ENCODE peak calls at places on chromosomes 2 and 18, in nine cellular contexts. S is HFFc6, E is NB4, P is heart left ventricle, Z is GM12864, O is GM12865, Q is glutamatergic neuron, C is A673, L is mesothelial cell of epicardium. U is an unnamed sample.

GRCh38 chr2:69943000-69943840 is 18.2 kb downstream of the ASPRV1 start:
- DNase-seq in S (no peak), E (no peak), P (no peak), Z (no peak), O (no peak), Q (no peak), C (no peak), L (no peak), U (no peak)

GRCh38 chr2:183072177-183072576 is 6.4 kb upstream of the DUSP19 start:
- DNase-seq in S (no peak), E (no peak), P (no peak), Z (no peak), O (no peak), Q (no peak), C (no peak), L (no peak), U (no peak)

GRCh38 chr2:19611491-19612332 is 253.3 kb upstream of the OSR1 start:
- DNase-seq in S (peak), E (no peak), P (no peak), Z (no peak), O (no peak), Q (no peak), C (no peak), L (no peak), U (no peak)

GRCh38 chr18:26547302-26548143 is 830 bp downstream of the KCTD1 start:
- DNase-seq in S (peak), E (peak), P (peak), Z (peak), O (peak), Q (peak), C (peak), L (peak), U (peak)

GRCh38 chr2:100978582-100979051 is 23.5 kb upstream of the RPL31 start:
- DNase-seq in S (peak), E (no peak), P (no peak), Z (no peak), O (peak), Q (no peak), C (peak), L (no peak), U (no peak)

GRCh38 chr2:174328309-174329156 is 6.2 kb upstream of the SP9 start:
- DNase-seq in S (no peak), E (no peak), P (peak), Z (no peak), O (no peak), Q (peak), C (no peak), L (no peak), U (no peak)

GRCh38 chr2:51413726-51414125 is 381.8 kb upstream of the NRXN1 start:
- DNase-seq in S (no peak), E (no peak), P (no peak), Z (no peak), O (no peak), Q (no peak), C (no peak), L (no peak), U (no peak)

GRCh38 chr18:29191263-29191662 is 1014.3 kb upstream of the CDH2 start:
- DNase-seq in S (peak), E (peak), P (no peak), Z (no peak), O (no peak), Q (peak), C (peak), L (no peak), U (no peak)

GRCh38 chr2:11203480-11203879 is 48.2 kb downstream of the SLC66A3 start:
- DNase-seq in S (peak), E (peak), P (no peak), Z (no peak), O (peak), Q (no peak), C (peak), L (no peak), U (no peak)

GRCh38 chr2:191343796-191344338 is 98.7 kb downstream of the MYO1B start:
- DNase-seq in S (no peak), E (no peak), P (no peak), Z (no peak), O (no peak), Q (no peak), C (no peak), L (no peak), U (no peak)

GRCh38 chr2:160339291-160339690 is 139.2 kb upstream of the ITGB6 start:
- DNase-seq in S (no peak), E (no peak), P (no peak), Z (no peak), O (no peak), Q (no peak), C (no peak), L (no peak), U (no peak)

GRCh38 chr2:35504419-35504818 is 851.2 kb upstream of the CRIM1 start:
- DNase-seq in S (no peak), E (no peak), P (no peak), Z (no peak), O (no peak), Q (no peak), C (no peak), L (no peak), U (no peak)

GRCh38 chr18:11323359-11323819 is 174.0 kb upstream of the PIEZO2 start:
- DNase-seq in S (peak), E (peak), P (no peak), Z (no peak), O (no peak), Q (no peak), C (peak), L (no peak), U (no peak)

GRCh38 chr18:43751203-43751602 is 473.9 kb upstream of the SYT4 start:
- DNase-seq in S (no peak), E (no peak), P (no peak), Z (no peak), O (no peak), Q (no peak), C (peak), L (no peak), U (no peak)

GRCh38 chr2:157336137-157336721 is 10.6 kb upstream of the ERMN start:
- DNase-seq in S (peak), E (peak), P (no peak), Z (peak), O (peak), Q (peak), C (peak), L (no peak), U (peak)

GRCh38 chr2:149585317-149585885 is 2.2 kb downstream of the MMADHC start:
- DNase-seq in S (no peak), E (no peak), P (no peak), Z (no peak), O (no peak), Q (no peak), C (no peak), L (no peak), U (no peak)

GRCh38 chr2:85915606-85916303 is 27.0 kb upstream of the ST3GAL5 start:
- DNase-seq in S (no peak), E (no peak), P (no peak), Z (no peak), O (no peak), Q (no peak), C (no peak), L (no peak), U (no peak)

GRCh38 chr2:67076265-67076664 is 320.9 kb upstream of the ETAA1 start:
- DNase-seq in S (no peak), E (no peak), P (no peak), Z (no peak), O (no peak), Q (no peak), C (no peak), L (no peak), U (no peak)

GRCh38 chr2:210188755-210189154 is 17.5 kb upstream of the KANSL1L start:
- DNase-seq in S (no peak), E (no peak), P (no peak), Z (no peak), O (no peak), Q (no peak), C (no peak), L (no peak), U (no peak)

GRCh38 chr2:36530178-36530982 is 67.6 kb downstream of the FEZ2 start:
- DNase-seq in S (peak), E (peak), P (no peak), Z (peak), O (peak), Q (no peak), C (peak), L (no peak), U (no peak)

GRCh38 chr2:140658766-140659165 is 1472.0 kb downstream of the LRP1B start:
- DNase-seq in S (no peak), E (no peak), P (no peak), Z (no peak), O (no peak), Q (no peak), C (no peak), L (no peak), U (no peak)

GRCh38 chr2:118272391-118272790 is 184.1 kb downstream of the INSIG2 start:
- DNase-seq in S (no peak), E (no peak), P (no peak), Z (no peak), O (no peak), Q (no peak), C (no peak), L (no peak), U (no peak)

GRCh38 chr2:8794923-8795825 is 42.2 kb downstream of the KIDINS220 start:
- DNase-seq in S (peak), E (no peak), P (no peak), Z (no peak), O (no peak), Q (no peak), C (no peak), L (no peak), U (no peak)

GRCh38 chr2:198283149-198283548 is 478.8 kb downstream of the PLCL1 start:
- DNase-seq in S (no peak), E (no peak), P (no peak), Z (no peak), O (no peak), Q (no peak), C (no peak), L (no peak), U (no peak)

GRCh38 chr18:24817150-24818068 is 357.0 kb downstream of the HRH4 start:
- DNase-seq in S (no peak), E (no peak), P (no peak), Z (no peak), O (no peak), Q (no peak), C (no peak), L (no peak), U (no peak)

GRCh38 chr2:232880764-232881351 is 10.8 kb downstream of the SNORC start:
- DNase-seq in S (no peak), E (no peak), P (no peak), Z (no peak), O (no peak), Q (no peak), C (no peak), L (no peak), U (no peak)

GRCh38 chr2:51424418-51424817 is 392.5 kb upstream of the NRXN1 start:
- DNase-seq in S (no peak), E (peak), P (no peak), Z (no peak), O (no peak), Q (peak), C (peak), L (no peak), U (no peak)

GRCh38 chr2:191228861-191229260 is 16.3 kb upstream of the MYO1B start:
- DNase-seq in S (no peak), E (no peak), P (no peak), Z (no peak), O (no peak), Q (no peak), C (no peak), L (no peak), U (no peak)

GRCh38 chr18:34965511-34965910 is 75.7 kb upstream of the MAPRE2 start:
- DNase-seq in S (no peak), E (no peak), P (no peak), Z (no peak), O (no peak), Q (no peak), C (no peak), L (no peak), U (no peak)

GRCh38 chr2:149991576-149991975 is 404.0 kb upstream of the MMADHC start:
- DNase-seq in S (peak), E (no peak), P (no peak), Z (no peak), O (no peak), Q (no peak), C (no peak), L (no peak), U (no peak)

GRCh38 chr18:60905699-60906098 is 427.5 kb upstream of the CDH20 start:
- DNase-seq in S (no peak), E (no peak), P (no peak), Z (no peak), O (no peak), Q (no peak), C (no peak), L (no peak), U (no peak)

GRCh38 chr2:28956415-28956826 is 24.7 kb upstream of the TOGARAM2 start:
- DNase-seq in S (no peak), E (peak), P (no peak), Z (peak), O (peak), Q (peak), C (peak), L (no peak), U (peak)

GRCh38 chr2:37570773-37571570 is 100.5 kb downstream of the CDC42EP3 start:
- DNase-seq in S (peak), E (no peak), P (no peak), Z (peak), O (peak), Q (no peak), C (no peak), L (no peak), U (no peak)

GRCh38 chr2:132623096-132623839 is 46.7 kb downstream of the LYPD1 start:
- DNase-seq in S (peak), E (peak), P (no peak), Z (no peak), O (no peak), Q (no peak), C (peak), L (no peak), U (no peak)

GRCh38 chr2:107542314-107542740 is 284.4 kb upstream of the RGPD4 start:
- DNase-seq in S (no peak), E (no peak), P (no peak), Z (no peak), O (no peak), Q (peak), C (no peak), L (no peak), U (no peak)

GRCh38 chr2:217085543-217085942 is 225.7 kb upstream of the TNP1 start:
- DNase-seq in S (peak), E (peak), P (no peak), Z (no peak), O (no peak), Q (no peak), C (no peak), L (no peak), U (no peak)
- TF ChIP-seq CTCF in S (no peak), E (no peak), P (no peak), Z (no peak), O (no peak), Q (no peak), C (no peak), L (no peak), U (no peak)

GRCh38 chr18:623760-624620 is 27.2 kb downstream of the CLUL1 start:
- DNase-seq in S (peak), E (peak), P (peak), Z (peak), O (peak), Q (peak), C (peak), L (peak), U (peak)
- TF ChIP-seq CTCF in S (peak), E (peak), P (peak), Z (peak), O (peak), Q (peak), C (peak), L (peak), U (peak)

DNA sequence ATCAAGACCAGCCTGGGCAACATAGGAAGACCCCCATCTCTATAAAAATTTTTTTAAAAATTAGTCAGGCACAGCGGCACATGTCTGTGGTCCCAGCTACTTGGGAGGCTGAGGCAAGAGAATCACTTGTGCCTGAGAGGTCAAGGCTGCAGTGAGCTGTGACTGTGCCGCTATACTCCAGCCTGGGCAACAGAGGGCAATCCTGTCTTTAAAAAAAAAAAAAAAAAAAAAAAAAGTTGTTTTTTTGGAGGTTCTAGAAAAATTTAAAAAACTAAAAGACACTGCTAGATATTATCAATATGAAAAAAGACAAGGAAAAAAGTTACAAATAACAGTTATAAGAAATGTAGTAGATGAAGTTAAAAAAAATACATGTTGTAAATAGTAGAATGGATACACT is 56.1 kb upstream of the C2orf15 start:
- DNase-seq in S (no peak), E (peak), P (no peak), Z (no peak), O (peak), Q (peak), C (peak), L (no peak), U (no peak)
- TF ChIP-seq CTCF in S (peak), E (peak), P (no peak), Z (peak), O (peak), Q (no peak), C (peak), L (no peak), U (peak)

DNA sequence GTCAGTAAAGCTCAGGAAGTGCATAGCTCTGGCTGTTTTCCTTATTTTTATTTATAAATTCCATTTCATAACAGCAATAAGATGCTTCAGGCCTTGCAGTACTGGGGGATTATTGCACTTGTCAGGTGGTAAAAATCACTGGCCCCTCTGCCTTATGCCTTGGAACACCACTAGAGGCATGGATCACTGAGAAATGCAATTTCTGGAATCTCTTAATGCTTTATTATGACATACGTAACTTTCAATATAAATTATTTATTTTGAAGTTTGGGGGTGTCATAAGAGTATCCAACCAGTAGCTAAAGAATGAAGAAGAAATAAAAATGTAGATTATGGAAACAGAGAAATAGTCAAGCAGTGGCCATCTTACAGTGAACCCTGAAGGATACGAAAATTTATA is 183.1 kb downstream of the FIGN start:
- DNase-seq in S (no peak), E (no peak), P (no peak), Z (no peak), O (no peak), Q (no peak), C (no peak), L (no peak), U (no peak)
- TF ChIP-seq CTCF in S (no peak), E (no peak), P (no peak), Z (no peak), O (no peak), Q (no peak), C (no peak), L (no peak), U (no peak)

GRCh38 chr18:40346146-40346545 is 1608.9 kb upstream of the PIK3C3 start:
- DNase-seq in S (no peak), E (no peak), P (no peak), Z (no peak), O (no peak), Q (no peak), C (no peak), L (no peak), U (no peak)

GRCh38 chr18:40347261-40347660 is 1607.8 kb upstream of the PIK3C3 start:
- DNase-seq in S (no peak), E (no peak), P (no peak), Z (no peak), O (no peak), Q (no peak), C (no peak), L (no peak), U (no peak)

GRCh38 chr18:40348196-40348595 is 1606.8 kb upstream of the PIK3C3 start:
- DNase-seq in S (no peak), E (no peak), P (no peak), Z (no peak), O (no peak), Q (no peak), C (no peak), L (no peak), U (no peak)
- TF ChIP-seq CTCF in S (no peak), E (no peak), P (no peak), Z (no peak), O (no peak), Q (no peak), C (no peak), L (no peak), U (no peak)